ENCODE peak calls at places on chromosomes 4 and X, in eight cellular contexts. One of them, this sample, is unnamed.

GRCh38 chr4:179399054-179399782 is 1957.0 kb upstream of the AGA start:
- DNase-seq in CD8-positive, alpha-beta T cell: no peak
- DNase-seq in mucosa of descending colon: no peak
- DNase-seq in AG09309: no peak
- DNase-seq in ovary: no peak
- DNase-seq in brain microvascular endothelial cell: no peak
- DNase-seq in transverse colon: no peak
- DNase-seq in AG04450: no peak
- DNase-seq in this sample: no peak

GRCh38 chrX:103847174-103847870 is 15.3 kb upstream of the RAB9B start:
- DNase-seq in CD8-positive, alpha-beta T cell: no peak
- DNase-seq in mucosa of descending colon: no peak
- DNase-seq in AG09309: no peak
- DNase-seq in ovary: no peak
- DNase-seq in brain microvascular endothelial cell: no peak
- DNase-seq in transverse colon: no peak
- DNase-seq in AG04450: no peak
- DNase-seq in this sample: no peak

GRCh38 chr4:122687450-122688121 is 44.9 kb upstream of the BBS12 start:
- DNase-seq in CD8-positive, alpha-beta T cell: no peak
- DNase-seq in mucosa of descending colon: no peak
- DNase-seq in AG09309: no peak
- DNase-seq in ovary: no peak
- DNase-seq in brain microvascular endothelial cell: no peak
- DNase-seq in transverse colon: no peak
- DNase-seq in AG04450: no peak
- DNase-seq in this sample: no peak

GRCh38 chr4:7704091-7704490 is 235.6 kb downstream of the AFAP1 start:
- DNase-seq in CD8-positive, alpha-beta T cell: no peak
- DNase-seq in mucosa of descending colon: no peak
- DNase-seq in AG09309: no peak
- DNase-seq in ovary: no peak
- DNase-seq in brain microvascular endothelial cell: no peak
- DNase-seq in transverse colon: no peak
- DNase-seq in AG04450: no peak
- DNase-seq in this sample: no peak

GRCh38 chr4:175424111-175424510 is 388.0 kb downstream of the GPM6A start:
- DNase-seq in CD8-positive, alpha-beta T cell: no peak
- DNase-seq in mucosa of descending colon: no peak
- DNase-seq in AG09309: no peak
- DNase-seq in ovary: no peak
- DNase-seq in brain microvascular endothelial cell: no peak
- DNase-seq in transverse colon: no peak
- DNase-seq in AG04450: no peak
- DNase-seq in this sample: no peak

GRCh38 chr4:145804134-145804533 is 124.2 kb downstream of the C4orf51 start:
- DNase-seq in CD8-positive, alpha-beta T cell: no peak
- DNase-seq in mucosa of descending colon: no peak
- DNase-seq in AG09309: peak; percentile 82
- DNase-seq in ovary: no peak
- DNase-seq in brain microvascular endothelial cell: peak; percentile 80
- DNase-seq in transverse colon: no peak
- DNase-seq in AG04450: peak; percentile 84
- DNase-seq in this sample: no peak

GRCh38 chr4:69830529-69831269 is 29.2 kb downstream of the SULT1E1 start:
- DNase-seq in CD8-positive, alpha-beta T cell: no peak
- DNase-seq in mucosa of descending colon: peak; percentile 66
- DNase-seq in AG09309: no peak
- DNase-seq in ovary: no peak
- DNase-seq in brain microvascular endothelial cell: peak; percentile 62
- DNase-seq in transverse colon: peak; percentile 71
- DNase-seq in AG04450: no peak
- DNase-seq in this sample: no peak

GRCh38 chrX:14694631-14695030 is 165.3 kb downstream of the GLRA2 start:
- DNase-seq in CD8-positive, alpha-beta T cell: no peak
- DNase-seq in mucosa of descending colon: no peak
- DNase-seq in AG09309: peak; percentile 24
- DNase-seq in ovary: no peak
- DNase-seq in brain microvascular endothelial cell: no peak
- DNase-seq in transverse colon: no peak
- DNase-seq in AG04450: no peak
- DNase-seq in this sample: no peak

GRCh38 chrX:16702700-16703599 is 9.5 kb downstream of the CTPS2 start:
- DNase-seq in CD8-positive, alpha-beta T cell: no peak
- DNase-seq in mucosa of descending colon: no peak
- DNase-seq in AG09309: no peak
- DNase-seq in ovary: no peak
- DNase-seq in brain microvascular endothelial cell: no peak
- DNase-seq in transverse colon: peak; percentile 26
- DNase-seq in AG04450: no peak
- DNase-seq in this sample: no peak

GRCh38 chr4:8329859-8330761 is 60.6 kb downstream of the HTRA3 start:
- DNase-seq in CD8-positive, alpha-beta T cell: no peak
- DNase-seq in mucosa of descending colon: peak; percentile 9
- DNase-seq in AG09309: no peak
- DNase-seq in ovary: no peak
- DNase-seq in brain microvascular endothelial cell: no peak
- DNase-seq in transverse colon: peak; percentile 4
- DNase-seq in AG04450: no peak
- DNase-seq in this sample: no peak

GRCh38 chr4:74503580-74503979 is 58.6 kb downstream of the AREG start:
- DNase-seq in CD8-positive, alpha-beta T cell: no peak
- DNase-seq in mucosa of descending colon: no peak
- DNase-seq in AG09309: no peak
- DNase-seq in ovary: no peak
- DNase-seq in brain microvascular endothelial cell: peak; percentile 79
- DNase-seq in transverse colon: no peak
- DNase-seq in AG04450: no peak
- DNase-seq in this sample: no peak

GRCh38 chr4:154033921-154034320 is 245.0 kb upstream of the SFRP2 start:
- DNase-seq in CD8-positive, alpha-beta T cell: no peak
- DNase-seq in mucosa of descending colon: no peak
- DNase-seq in AG09309: no peak
- DNase-seq in ovary: no peak
- DNase-seq in brain microvascular endothelial cell: no peak
- DNase-seq in transverse colon: no peak
- DNase-seq in AG04450: no peak
- DNase-seq in this sample: no peak

GRCh38 chr4:154032914-154033313 is 244.0 kb upstream of the SFRP2 start:
- DNase-seq in CD8-positive, alpha-beta T cell: no peak
- DNase-seq in mucosa of descending colon: no peak
- DNase-seq in AG09309: no peak
- DNase-seq in ovary: no peak
- DNase-seq in brain microvascular endothelial cell: no peak
- DNase-seq in transverse colon: no peak
- DNase-seq in AG04450: no peak
- DNase-seq in this sample: no peak

GRCh38 chr4:154030747-154031146 is 241.9 kb upstream of the SFRP2 start:
- DNase-seq in CD8-positive, alpha-beta T cell: no peak
- DNase-seq in mucosa of descending colon: no peak
- DNase-seq in AG09309: no peak
- DNase-seq in ovary: no peak
- DNase-seq in brain microvascular endothelial cell: no peak
- DNase-seq in transverse colon: no peak
- DNase-seq in AG04450: no peak
- DNase-seq in this sample: no peak

GRCh38 chr4:154029171-154029570 is 240.3 kb upstream of the SFRP2 start:
- DNase-seq in CD8-positive, alpha-beta T cell: no peak
- DNase-seq in mucosa of descending colon: no peak
- DNase-seq in AG09309: no peak
- DNase-seq in ovary: no peak
- DNase-seq in brain microvascular endothelial cell: no peak
- DNase-seq in transverse colon: no peak
- DNase-seq in AG04450: no peak
- DNase-seq in this sample: no peak

DNA sequence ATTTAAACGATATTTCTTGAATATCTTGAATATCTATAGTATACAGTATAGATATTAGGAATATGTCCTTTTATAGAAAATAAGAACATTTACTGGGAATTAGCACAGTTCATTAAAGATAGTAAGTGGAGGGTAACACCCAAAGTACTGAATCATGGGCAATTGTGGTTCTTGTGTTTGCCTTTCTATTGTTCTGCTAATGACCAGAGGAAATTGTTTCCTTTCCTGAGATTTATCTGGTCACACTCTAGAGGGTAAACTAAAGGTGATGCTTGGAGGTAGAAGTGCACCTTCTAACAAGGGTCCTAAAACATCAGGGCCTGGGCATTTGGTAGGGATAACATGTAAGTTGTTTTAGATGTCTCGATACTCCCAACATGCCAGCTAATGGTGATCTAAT is 241.3 kb upstream of the SFRP2 start:
- DNase-seq in CD8-positive, alpha-beta T cell: no peak
- DNase-seq in mucosa of descending colon: no peak
- DNase-seq in AG09309: no peak
- DNase-seq in ovary: no peak
- DNase-seq in brain microvascular endothelial cell: no peak
- DNase-seq in transverse colon: no peak
- DNase-seq in AG04450: no peak
- DNase-seq in this sample: no peak
- H3K4me3 ChIP-seq in CD8-positive, alpha-beta T cell: no peak overlapping the region
- H3K4me3 ChIP-seq in mucosa of descending colon: no peak overlapping the region
- H3K4me3 ChIP-seq in AG09309: no peak overlapping the region
- H3K4me3 ChIP-seq in ovary: no peak overlapping the region
- H3K4me3 ChIP-seq in brain microvascular endothelial cell: no peak overlapping the region
- H3K4me3 ChIP-seq in transverse colon: no peak overlapping the region
- H3K4me3 ChIP-seq in AG04450: no peak overlapping the region
- H3K4me3 ChIP-seq in this sample: no peak overlapping the region

GRCh38 chr4:119629142-119629471 is 503 bp upstream of the PDE5A start:
- DNase-seq in CD8-positive, alpha-beta T cell: no peak
- DNase-seq in mucosa of descending colon: no peak
- DNase-seq in AG09309: no peak
- DNase-seq in ovary: no peak
- DNase-seq in brain microvascular endothelial cell: no peak
- DNase-seq in transverse colon: no peak
- DNase-seq in AG04450: no peak
- DNase-seq in this sample: no peak
- H3K4me3 ChIP-seq in CD8-positive, alpha-beta T cell: peak overlapping the region; percentile 78
- H3K4me3 ChIP-seq in mucosa of descending colon: peak overlapping the region; percentile 57
- H3K4me3 ChIP-seq in AG09309: peak overlapping the region; percentile 65
- H3K4me3 ChIP-seq in ovary: peak overlapping the region; percentile 70
- H3K4me3 ChIP-seq in brain microvascular endothelial cell: peak overlapping the region; percentile 79
- H3K4me3 ChIP-seq in transverse colon: peak overlapping the region; percentile 69
- H3K4me3 ChIP-seq in AG04450: peak overlapping the region; percentile 76
- H3K4me3 ChIP-seq in this sample: peak overlapping the region; percentile 3

GRCh38 chr4:180827610-180828009 is 1415.6 kb upstream of the TENM3 start:
- DNase-seq in CD8-positive, alpha-beta T cell: no peak
- DNase-seq in mucosa of descending colon: no peak
- DNase-seq in AG09309: no peak
- DNase-seq in ovary: no peak
- DNase-seq in brain microvascular endothelial cell: no peak
- DNase-seq in transverse colon: no peak
- DNase-seq in AG04450: peak; percentile 2
- DNase-seq in this sample: no peak
- H3K4me3 ChIP-seq in CD8-positive, alpha-beta T cell: no peak overlapping the region
- H3K4me3 ChIP-seq in mucosa of descending colon: no peak overlapping the region
- H3K4me3 ChIP-seq in AG09309: no peak overlapping the region
- H3K4me3 ChIP-seq in ovary: peak overlapping the region; percentile 19
- H3K4me3 ChIP-seq in brain microvascular endothelial cell: peak overlapping the region; percentile 45
- H3K4me3 ChIP-seq in transverse colon: no peak overlapping the region
- H3K4me3 ChIP-seq in AG04450: peak overlapping the region; percentile 58
- H3K4me3 ChIP-seq in this sample: no peak overlapping the region

GRCh38 chr4:2793578-2793919 is 664 bp downstream of the SH3BP2 start:
- DNase-seq in CD8-positive, alpha-beta T cell: peak; percentile 33
- DNase-seq in mucosa of descending colon: peak; percentile 71
- DNase-seq in AG09309: no peak
- DNase-seq in ovary: peak; percentile 47
- DNase-seq in brain microvascular endothelial cell: no peak
- DNase-seq in transverse colon: peak; percentile 54
- DNase-seq in AG04450: no peak
- DNase-seq in this sample: no peak

GRCh38 chr4:2796261-2797187 is 3.6 kb downstream of the SH3BP2 start:
- DNase-seq in CD8-positive, alpha-beta T cell: peak; percentile 4
- DNase-seq in mucosa of descending colon: peak; percentile 88
- DNase-seq in AG09309: peak; percentile 31
- DNase-seq in ovary: peak; percentile 34
- DNase-seq in brain microvascular endothelial cell: no peak
- DNase-seq in transverse colon: peak; percentile 84
- DNase-seq in AG04450: no peak
- DNase-seq in this sample: no peak

GRCh38 chr4:2793920-2794706 is 1.2 kb downstream of the SH3BP2 start:
- DNase-seq in CD8-positive, alpha-beta T cell: peak; percentile 5
- DNase-seq in mucosa of descending colon: peak; percentile 77
- DNase-seq in AG09309: no peak
- DNase-seq in ovary: peak; percentile 52
- DNase-seq in brain microvascular endothelial cell: no peak
- DNase-seq in transverse colon: peak; percentile 58
- DNase-seq in AG04450: no peak
- DNase-seq in this sample: no peak

GRCh38 chr4:2795558-2796260 is 2.8 kb downstream of the SH3BP2 start:
- DNase-seq in CD8-positive, alpha-beta T cell: peak; percentile 5
- DNase-seq in mucosa of descending colon: peak; percentile 43
- DNase-seq in AG09309: no peak
- DNase-seq in ovary: peak; percentile 34
- DNase-seq in brain microvascular endothelial cell: no peak
- DNase-seq in transverse colon: peak; percentile 13
- DNase-seq in AG04450: no peak
- DNase-seq in this sample: no peak

GRCh38 chr4:2794707-2795557 is 2.0 kb downstream of the SH3BP2 start:
- DNase-seq in CD8-positive, alpha-beta T cell: no peak
- DNase-seq in mucosa of descending colon: peak; percentile 40
- DNase-seq in AG09309: peak; percentile 37
- DNase-seq in ovary: peak; percentile 28
- DNase-seq in brain microvascular endothelial cell: peak; percentile 68
- DNase-seq in transverse colon: peak; percentile 55
- DNase-seq in AG04450: no peak
- DNase-seq in this sample: no peak
- H3K4me3 ChIP-seq in CD8-positive, alpha-beta T cell: no peak overlapping the region
- H3K4me3 ChIP-seq in mucosa of descending colon: no peak overlapping the region
- H3K4me3 ChIP-seq in AG09309: no peak overlapping the region
- H3K4me3 ChIP-seq in ovary: no peak overlapping the region
- H3K4me3 ChIP-seq in brain microvascular endothelial cell: no peak overlapping the region
- H3K4me3 ChIP-seq in transverse colon: no peak overlapping the region
- H3K4me3 ChIP-seq in AG04450: peak overlapping the region; percentile 22
- H3K4me3 ChIP-seq in this sample: no peak overlapping the region

GRCh38 chrX:46327229-46328081 is 217.8 kb downstream of the ZNF674 start:
- DNase-seq in CD8-positive, alpha-beta T cell: no peak
- DNase-seq in mucosa of descending colon: peak; percentile 40
- DNase-seq in AG09309: no peak
- DNase-seq in ovary: no peak
- DNase-seq in brain microvascular endothelial cell: peak; percentile 5
- DNase-seq in transverse colon: peak; percentile 31
- DNase-seq in AG04450: no peak
- DNase-seq in this sample: no peak
- H3K4me3 ChIP-seq in CD8-positive, alpha-beta T cell: no peak overlapping the region
- H3K4me3 ChIP-seq in mucosa of descending colon: no peak overlapping the region
- H3K4me3 ChIP-seq in AG09309: no peak overlapping the region
- H3K4me3 ChIP-seq in ovary: no peak overlapping the region
- H3K4me3 ChIP-seq in brain microvascular endothelial cell: no peak overlapping the region
- H3K4me3 ChIP-seq in transverse colon: no peak overlapping the region
- H3K4me3 ChIP-seq in AG04450: no peak overlapping the region
- H3K4me3 ChIP-seq in this sample: no peak overlapping the region

GRCh38 chrX:129769467-129770154 is 10.1 kb upstream of the SASH3 start:
- DNase-seq in CD8-positive, alpha-beta T cell: peak; percentile 68
- DNase-seq in mucosa of descending colon: no peak
- DNase-seq in AG09309: no peak
- DNase-seq in ovary: no peak
- DNase-seq in brain microvascular endothelial cell: no peak
- DNase-seq in transverse colon: peak; percentile 53
- DNase-seq in AG04450: no peak
- DNase-seq in this sample: peak; percentile 75
- H3K4me3 ChIP-seq in CD8-positive, alpha-beta T cell: no peak overlapping the region
- H3K4me3 ChIP-seq in mucosa of descending colon: no peak overlapping the region
- H3K4me3 ChIP-seq in AG09309: no peak overlapping the region
- H3K4me3 ChIP-seq in ovary: no peak overlapping the region
- H3K4me3 ChIP-seq in brain microvascular endothelial cell: no peak overlapping the region
- H3K4me3 ChIP-seq in transverse colon: no peak overlapping the region
- H3K4me3 ChIP-seq in AG04450: no peak overlapping the region
- H3K4me3 ChIP-seq in this sample: no peak overlapping the region

GRCh38 chr4:173522874-173523395 is 7.1 kb downstream of the HAND2 start:
- DNase-seq in CD8-positive, alpha-beta T cell: no peak
- DNase-seq in mucosa of descending colon: no peak
- DNase-seq in AG09309: no peak
- DNase-seq in ovary: no peak
- DNase-seq in brain microvascular endothelial cell: no peak
- DNase-seq in transverse colon: no peak
- DNase-seq in AG04450: no peak
- DNase-seq in this sample: no peak
- H3K4me3 ChIP-seq in CD8-positive, alpha-beta T cell: no peak overlapping the region
- H3K4me3 ChIP-seq in mucosa of descending colon: no peak overlapping the region
- H3K4me3 ChIP-seq in AG09309: peak overlapping the region; percentile 50
- H3K4me3 ChIP-seq in ovary: peak overlapping the region; percentile 51
- H3K4me3 ChIP-seq in brain microvascular endothelial cell: peak overlapping the region; percentile 47
- H3K4me3 ChIP-seq in transverse colon: peak overlapping the region; percentile 29
- H3K4me3 ChIP-seq in AG04450: peak overlapping the region; percentile 66
- H3K4me3 ChIP-seq in this sample: no peak overlapping the region

This sample was measured in CD4-positive, alpha-beta memory T cell.